ENCODE peak calls at places on chromosome 10, in eight cellular contexts. X, M, W, N, A, K, I and P are unnamed samples.

GRCh38 chr10:3924344-3924743 is 139.3 kb upstream of the KLF6 start:
- DNase-seq in K (no peak), M (no peak), A (peak), I (no peak), X (no peak), N (peak), W (peak), P (peak)

GRCh38 chr10:95467162-95467599 is 94.0 kb downstream of the SORBS1 start:
- DNase-seq in M (no peak), N (peak), W (no peak), K (peak), A (no peak), X (no peak), I (peak), P (no peak)

GRCh38 chr10:101829561-101830315 is 11.5 kb upstream of the OGA start:
- DNase-seq in W (no peak), A (no peak), I (peak), N (no peak), K (peak), X (no peak), M (no peak), P (no peak)

GRCh38 chr10:11473128-11473760 is 138.2 kb downstream of the USP6NL start:
- DNase-seq in K (no peak), M (no peak), A (no peak), X (no peak), W (no peak), N (no peak), I (no peak), P (no peak)

GRCh38 chr10:43340619-43341018 is 30.8 kb upstream of the FXYD4 start:
- DNase-seq in M (no peak), A (peak), I (peak), K (no peak), X (peak), W (no peak), N (no peak), P (peak)

GRCh38 chr10:106278385-106278784 is 886.1 kb downstream of the SORCS1 start:
- DNase-seq in I (no peak), M (no peak), W (no peak), N (no peak), A (no peak), K (no peak), X (no peak), P (no peak)

GRCh38 chr10:115833119-115833518 is 439.9 kb downstream of the GFRA1 start:
- DNase-seq in W (no peak), X (no peak), I (no peak), K (no peak), N (no peak), M (no peak), A (no peak), P (no peak)

GRCh38 chr10:74032900-74033655 is 35.2 kb downstream of the VCL start:
- DNase-seq in X (no peak), N (no peak), I (no peak), A (no peak), W (no peak), M (no peak), K (no peak), P (peak)

GRCh38 chr10:58282615-58283014 is 13.7 kb downstream of the CISD1 start:
- DNase-seq in A (no peak), I (no peak), N (peak), K (no peak), W (no peak), M (no peak), X (no peak), P (peak)

GRCh38 chr10:9878429-9878828 is 1139.2 kb upstream of the CELF2 start:
- DNase-seq in X (no peak), N (no peak), A (no peak), M (no peak), I (no peak), K (no peak), W (no peak), P (no peak)

GRCh38 chr10:117431160-117431559 is 55.9 kb upstream of the PDZD8 start:
- DNase-seq in A (no peak), W (no peak), N (no peak), M (no peak), I (no peak), K (no peak), X (peak), P (peak)

GRCh38 chr10:108490931-108491330 is 1326.4 kb upstream of the SORCS1 start:
- DNase-seq in A (no peak), N (no peak), K (no peak), W (no peak), I (no peak), X (no peak), M (no peak), P (no peak)

GRCh38 chr10:130029209-130029608 is 65.1 kb upstream of the EBF3 start:
- DNase-seq in X (no peak), M (no peak), W (no peak), K (no peak), N (no peak), A (no peak), I (no peak), P (no peak)

GRCh38 chr10:128979405-128979804 is 487.6 kb upstream of the MGMT start:
- DNase-seq in X (no peak), M (no peak), A (no peak), N (no peak), I (no peak), W (no peak), K (no peak), P (no peak)

GRCh38 chr10:114631678-114632417 is 26.2 kb downstream of the ABLIM1 start:
- DNase-seq in N (peak), K (peak), M (peak), A (no peak), X (no peak), I (no peak), W (no peak), P (no peak)

GRCh38 chr10:109852004-109852717 is 71.2 kb downstream of the XPNPEP1 start:
- DNase-seq in N (peak), I (peak), X (peak), A (no peak), K (peak), W (peak), M (peak), P (peak)

GRCh38 chr10:78920011-78920410 is 148.8 kb upstream of the ZMIZ1 start:
- DNase-seq in M (no peak), X (no peak), A (no peak), N (no peak), K (no peak), I (no peak), W (no peak), P (peak)

GRCh38 chr10:4048245-4048864 is 263.3 kb upstream of the KLF6 start:
- DNase-seq in N (no peak), M (no peak), A (no peak), K (no peak), I (no peak), W (no peak), X (no peak), P (no peak)

GRCh38 chr10:79137826-79138225 is 69.1 kb downstream of the ZMIZ1 start:
- DNase-seq in M (no peak), I (no peak), A (no peak), K (peak), N (peak), W (no peak), X (no peak), P (no peak)

GRCh38 chr10:71850745-71851629 is at the start of gene PSAP:
- DNase-seq in N (peak), W (peak), X (peak), A (peak), K (peak), M (peak), I (peak), P (peak)

GRCh38 chr10:71850021-71850744 is 868 bp downstream of the PSAP start:
- DNase-seq in K (no peak), A (no peak), M (no peak), I (no peak), N (no peak), W (no peak), X (no peak), P (no peak)

GRCh38 chr10:71847418-71847817 is 3.6 kb downstream of the PSAP start:
- DNase-seq in K (no peak), M (no peak), X (no peak), A (no peak), N (no peak), W (no peak), I (no peak), P (no peak)

GRCh38 chr10:71848325-71849277 is 2.5 kb downstream of the PSAP start:
- DNase-seq in A (no peak), M (no peak), W (no peak), N (peak), X (no peak), K (no peak), I (no peak), P (peak)

DNA sequence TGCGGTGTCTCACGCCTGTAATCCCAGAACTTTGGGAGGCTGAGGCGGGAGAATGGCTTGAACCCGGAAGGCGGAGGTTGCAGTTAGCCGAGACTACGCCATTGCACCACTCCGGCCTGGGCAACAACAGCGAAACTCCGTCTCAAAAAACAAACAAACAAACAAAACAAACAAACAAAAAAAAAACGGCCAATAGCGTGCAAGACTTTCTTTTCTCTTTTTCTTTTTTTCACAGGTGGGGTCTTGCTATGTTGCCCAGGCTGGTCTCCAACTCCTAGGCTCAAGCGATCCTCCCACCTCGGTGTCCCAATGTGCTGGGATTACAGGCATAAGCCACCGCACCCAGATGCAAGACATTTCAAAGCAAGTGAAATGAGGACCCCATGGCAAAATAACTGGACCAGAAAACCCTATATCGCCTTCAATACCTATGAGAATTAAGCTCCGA is 1.6 kb downstream of the PSAP start:
- DNase-seq in N (no peak), M (no peak), K (no peak), X (no peak), W (no peak), A (no peak), I (no peak), P (no peak)
- H3K4me3 ChIP-seq in N (peak), M (peak), K (peak), X (peak), W (peak), A (peak), I (peak), P (peak)

GRCh38 chr10:62266611-62267010 is 2.0 kb downstream of the RTKN2 start:
- DNase-seq in W (no peak), N (no peak), A (no peak), I (no peak), K (no peak), X (no peak), M (no peak), P (peak)

GRCh38 chr10:62264702-62265436 is 3.8 kb downstream of the RTKN2 start:
- DNase-seq in W (peak), M (no peak), K (no peak), I (no peak), N (peak), A (peak), X (peak), P (peak)

GRCh38 chr10:62264126-62264525 is 4.5 kb downstream of the RTKN2 start:
- DNase-seq in W (no peak), A (no peak), X (no peak), M (no peak), I (no peak), N (no peak), K (no peak), P (no peak)

GRCh38 chr10:62268027-62268398 is 631 bp downstream of the RTKN2 start:
- DNase-seq in A (no peak), K (no peak), N (no peak), I (no peak), X (no peak), M (no peak), W (no peak), P (no peak)

GRCh38 chr10:62266147-62266546 is 2.5 kb downstream of the RTKN2 start:
- DNase-seq in N (no peak), X (no peak), K (no peak), A (no peak), M (no peak), I (no peak), W (no peak), P (peak)
- H3K4me3 ChIP-seq in N (no peak), X (no peak), K (no peak), A (no peak), M (no peak), I (no peak), W (no peak), P (no peak)

GRCh38 chr10:51617576-51618298 is 81.7 kb downstream of the CSTF2T start:
- DNase-seq in A (no peak), I (no peak), W (no peak), K (no peak), N (no peak), M (no peak), X (no peak), P (no peak)
- H3K4me3 ChIP-seq in A (no peak), I (no peak), W (no peak), K (no peak), N (no peak), M (no peak), X (no peak), P (no peak)

DNA sequence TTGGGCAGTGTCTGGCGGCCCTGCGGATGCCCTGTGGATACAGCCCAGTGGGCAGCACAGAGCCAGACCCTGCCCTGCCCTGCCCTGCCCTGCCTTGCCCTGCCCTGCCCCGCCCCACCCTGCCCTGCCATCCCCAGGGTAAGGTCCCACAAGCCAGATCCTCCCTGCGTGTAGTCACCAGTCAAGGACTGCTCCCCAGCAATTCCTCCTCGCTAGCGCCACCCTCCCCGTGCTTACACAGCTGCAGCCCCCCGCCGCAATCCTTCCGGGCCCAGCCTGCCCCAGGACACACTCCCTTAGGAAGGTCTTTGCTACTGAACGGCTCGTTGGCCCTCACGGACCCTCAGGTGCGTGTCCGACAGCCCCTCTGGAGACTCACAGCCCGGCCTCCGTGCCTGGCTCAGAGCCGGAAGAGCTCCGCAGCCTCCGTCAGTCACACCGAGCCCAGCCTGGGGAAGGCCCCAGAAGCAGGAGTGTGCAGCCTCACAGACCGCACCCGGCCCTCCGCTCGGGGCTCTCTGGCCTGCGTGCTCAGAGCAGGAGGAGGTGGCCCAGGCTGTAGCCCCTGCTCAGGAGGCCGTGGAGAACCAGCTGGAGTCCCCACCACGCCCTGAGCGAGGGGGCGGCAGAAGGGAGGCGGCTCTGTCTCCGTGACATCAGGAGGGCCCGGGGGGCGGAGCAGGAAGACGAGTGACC is 68.3 kb downstream of the PWWP2B start:
- DNase-seq in N (no peak), I (no peak), X (no peak), K (peak), W (no peak), M (peak), A (no peak), P (no peak)
- H3K4me3 ChIP-seq in N (no peak), I (no peak), X (no peak), K (no peak), W (no peak), M (no peak), A (no peak), P (no peak)

GRCh38 chr10:121169406-121169805 is 318.2 kb downstream of the WDR11 start:
- DNase-seq in M (no peak), W (no peak), N (no peak), K (no peak), I (no peak), X (no peak), A (no peak), P (no peak)
- H3K4me3 ChIP-seq in M (no peak), W (no peak), N (no peak), K (no peak), I (no peak), X (no peak), A (no peak), P (no peak)

GRCh38 chr10:6530966-6531365 is 49.1 kb downstream of the PRKCQ start:
- DNase-seq in I (no peak), W (no peak), A (no peak), K (no peak), N (no peak), M (no peak), X (no peak), P (no peak)

GRCh38 chr10:6535365-6535764 is 44.7 kb downstream of the PRKCQ start:
- DNase-seq in X (no peak), A (no peak), W (no peak), K (no peak), M (no peak), N (no peak), I (no peak), P (no peak)

GRCh38 chr10:6532321-6532720 is 47.8 kb downstream of the PRKCQ start:
- DNase-seq in W (no peak), N (no peak), I (no peak), M (no peak), K (no peak), A (no peak), X (no peak), P (no peak)

GRCh38 chr10:6537704-6538103 is 42.4 kb downstream of the PRKCQ start:
- DNase-seq in K (no peak), M (no peak), X (no peak), N (no peak), W (no peak), I (no peak), A (no peak), P (no peak)

GRCh38 chr10:6536102-6536501 is 44.0 kb downstream of the PRKCQ start:
- DNase-seq in A (no peak), I (no peak), W (no peak), K (no peak), N (no peak), M (no peak), X (no peak), P (no peak)
- H3K4me3 ChIP-seq in A (no peak), I (no peak), W (no peak), K (no peak), N (no peak), M (no peak), X (no peak), P (no peak)

GRCh38 chr10:47189802-47190201 is 110.2 kb upstream of the GDF10 start:
- DNase-seq in I (no peak), W (no peak), N (no peak), A (no peak), X (no peak), K (no peak), M (no peak), P (no peak)
- H3K4me3 ChIP-seq in I (no peak), W (no peak), N (no peak), A (no peak), X (no peak), K (no peak), M (no peak), P (no peak)

GRCh38 chr10:30493609-30494530 is 59.9 kb downstream of the MAP3K8 start:
- DNase-seq in I (no peak), A (no peak), K (peak), W (peak), M (no peak), X (peak), N (no peak), P (peak)

GRCh38 chr10:30495687-30496086 is 61.7 kb downstream of the MAP3K8 start:
- DNase-seq in N (no peak), M (no peak), I (no peak), K (no peak), W (no peak), A (no peak), X (no peak), P (peak)

GRCh38 chr10:30491204-30491603 is 57.2 kb downstream of the MAP3K8 start:
- DNase-seq in N (no peak), A (no peak), I (no peak), M (no peak), W (no peak), X (no peak), K (no peak), P (peak)

GRCh38 chr10:30491832-30492530 is 58.0 kb downstream of the MAP3K8 start:
- DNase-seq in W (no peak), N (no peak), I (no peak), K (no peak), A (no peak), M (no peak), X (no peak), P (no peak)

GRCh38 chr10:30494558-30494957 is 60.6 kb downstream of the MAP3K8 start:
- DNase-seq in K (no peak), X (no peak), I (no peak), A (no peak), N (no peak), M (no peak), W (no peak), P (no peak)
- H3K4me3 ChIP-seq in K (no peak), X (no peak), I (no peak), A (no peak), N (no peak), M (no peak), W (no peak), P (no peak)

GRCh38 chr10:44936314-44936975 is 23.2 kb upstream of the RASSF4 start:
- DNase-seq in N (no peak), W (no peak), I (no peak), M (no peak), K (no peak), X (no peak), A (no peak), P (no peak)

GRCh38 chr10:44934416-44935200 is 23.5 kb downstream of the TMEM72 start:
- DNase-seq in A (no peak), K (no peak), W (no peak), M (peak), I (no peak), N (no peak), X (no peak), P (no peak)

GRCh38 chr10:44933922-44934321 is 22.8 kb downstream of the TMEM72 start:
- DNase-seq in M (no peak), N (no peak), X (no peak), W (no peak), I (no peak), A (no peak), K (no peak), P (no peak)

GRCh38 chr10:44935961-44936285 is 23.7 kb upstream of the RASSF4 start:
- DNase-seq in W (no peak), A (no peak), K (no peak), M (no peak), N (no peak), I (no peak), X (no peak), P (no peak)

DNA sequence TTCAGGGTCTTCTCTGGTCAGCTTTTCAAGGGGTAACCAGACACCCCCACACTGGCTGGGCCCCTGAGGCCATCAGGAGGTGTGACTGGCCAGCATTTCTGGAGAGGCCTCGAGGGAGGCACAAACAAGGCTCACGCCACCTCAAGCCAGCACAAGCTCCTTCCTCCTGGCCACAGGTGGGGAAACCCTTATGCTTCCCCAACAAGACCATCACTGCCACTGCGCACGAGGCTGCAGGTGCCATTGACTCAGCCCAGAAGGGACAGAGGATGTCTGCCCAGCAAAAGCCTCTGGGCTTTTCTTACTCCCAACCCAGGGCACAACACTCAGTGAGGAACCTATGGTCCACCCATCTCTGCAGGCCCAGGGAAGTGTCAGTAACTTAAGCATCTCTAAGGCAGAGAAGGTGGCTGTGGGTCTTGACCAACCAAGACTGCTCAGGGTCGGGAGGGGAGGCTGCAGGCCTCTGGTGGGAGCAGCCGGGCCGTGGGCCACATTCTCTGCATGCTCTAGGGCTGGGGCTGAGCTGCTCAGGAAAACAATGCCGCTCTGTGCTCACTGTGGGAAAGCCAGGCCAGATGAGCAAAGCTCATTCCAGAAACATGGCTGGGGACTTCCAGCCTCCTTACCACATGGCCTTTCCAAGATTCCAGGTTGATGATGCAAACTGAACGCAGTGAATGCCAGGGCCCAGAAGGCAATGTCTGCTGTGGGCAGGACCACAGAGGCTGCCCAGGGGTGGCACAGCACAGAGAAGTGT is 24.2 kb upstream of the RASSF4 start:
- DNase-seq in X (peak), I (peak), K (no peak), M (peak), W (peak), N (peak), A (peak), P (peak)
- H3K4me3 ChIP-seq in X (no peak), I (no peak), K (no peak), M (no peak), W (no peak), N (no peak), A (no peak), P (no peak)